ENCODE peak calls at places on chromosome 11, in eight cellular contexts. F, R, S, J, P, Y, K and C are unnamed samples.

GRCh38 chr11:128182844-128183243 is 404.5 kb downstream of the ETS1 start:
- DNase-seq in F (no peak), P (no peak), S (peak), J (no peak), K (no peak), Y (no peak), R (no peak), C (no peak)

GRCh38 chr11:111759778-111760407 is 6.3 kb downstream of the PPP2R1B start:
- DNase-seq in K (no peak), Y (no peak), S (no peak), R (no peak), J (no peak), F (no peak), P (no peak), C (no peak)

GRCh38 chr11:18710545-18710944 is 12.0 kb downstream of the TMEM86A start:
- DNase-seq in K (peak), R (no peak), P (no peak), J (no peak), Y (no peak), S (no peak), F (no peak), C (no peak)

GRCh38 chr11:78192911-78193341 is 4.2 kb downstream of the USP35 start:
- DNase-seq in J (no peak), Y (no peak), S (no peak), R (no peak), P (no peak), K (peak), F (no peak), C (no peak)

GRCh38 chr11:10117709-10118341 is 176.2 kb downstream of the SBF2 start:
- DNase-seq in J (peak), K (no peak), R (no peak), S (no peak), P (no peak), F (no peak), Y (no peak), C (no peak)

GRCh38 chr11:78289547-78290292 is 101.0 kb downstream of the USP35 start:
- DNase-seq in P (no peak), Y (no peak), S (no peak), R (no peak), K (no peak), F (no peak), J (no peak), C (no peak)

GRCh38 chr11:105244157-105244820 is 104.7 kb upstream of the CARD18 start:
- DNase-seq in R (no peak), Y (no peak), K (no peak), S (no peak), F (no peak), J (peak), P (no peak), C (peak)

GRCh38 chr11:68584097-68584496 is 100.2 kb upstream of the GAL start:
- DNase-seq in R (peak), F (no peak), P (peak), K (peak), S (peak), Y (peak), J (peak), C (peak)

GRCh38 chr11:15911377-15912044 is 444.8 kb downstream of the SOX6 start:
- DNase-seq in P (no peak), S (no peak), J (peak), R (peak), F (no peak), Y (no peak), K (no peak), C (no peak)

GRCh38 chr11:84498016-84498415 is 1129.1 kb downstream of the DLG2 start:
- DNase-seq in P (no peak), K (no peak), S (no peak), F (no peak), Y (no peak), R (no peak), J (no peak), C (no peak)

GRCh38 chr11:3803726-3804510 is 4.4 kb upstream of the PGAP2 start:
- DNase-seq in K (no peak), F (no peak), R (no peak), Y (no peak), S (no peak), J (peak), P (no peak), C (peak)

GRCh38 chr11:65502852-65503603 is 4.2 kb downstream of the MALAT1 start:
- DNase-seq in R (no peak), S (peak), F (no peak), Y (no peak), P (no peak), J (peak), K (no peak), C (no peak)

GRCh38 chr11:12190511-12190910 is 80.1 kb downstream of the MICAL2 start:
- DNase-seq in S (no peak), Y (no peak), J (no peak), R (no peak), K (no peak), P (no peak), F (no peak), C (no peak)

GRCh38 chr11:61023086-61024035 is 51.9 kb downstream of the CD6 start:
- DNase-seq in P (no peak), J (no peak), Y (peak), F (no peak), K (no peak), S (no peak), R (no peak), C (no peak)

GRCh38 chr11:117913736-117914397 is 15.3 kb downstream of the TMPRSS13 start:
- DNase-seq in J (no peak), S (no peak), K (no peak), Y (no peak), R (no peak), F (no peak), P (peak), C (no peak)

GRCh38 chr11:96715208-96715607 is 325.4 kb downstream of the JRKL start:
- DNase-seq in R (no peak), Y (no peak), S (no peak), K (no peak), F (no peak), P (no peak), J (no peak), C (no peak)

GRCh38 chr11:120715239-120715638 is 203.7 kb downstream of the GRIK4 start:
- DNase-seq in F (no peak), K (no peak), R (no peak), S (peak), Y (no peak), P (no peak), J (no peak), C (no peak)

GRCh38 chr11:13277719-13278619 is at the start of gene BMAL1:
- DNase-seq in R (peak), K (peak), F (no peak), S (no peak), J (no peak), Y (peak), P (peak), C (peak)

GRCh38 chr11:86458294-86459001 is 83.8 kb downstream of the CCDC81 start:
- DNase-seq in R (no peak), P (no peak), K (no peak), F (no peak), S (no peak), Y (no peak), J (no peak), C (no peak)

GRCh38 chr11:47000033-47000432 is 63.5 kb downstream of the CSTPP1 start:
- DNase-seq in Y (no peak), F (no peak), S (no peak), P (no peak), R (no peak), K (no peak), J (no peak), C (no peak)

DNA sequence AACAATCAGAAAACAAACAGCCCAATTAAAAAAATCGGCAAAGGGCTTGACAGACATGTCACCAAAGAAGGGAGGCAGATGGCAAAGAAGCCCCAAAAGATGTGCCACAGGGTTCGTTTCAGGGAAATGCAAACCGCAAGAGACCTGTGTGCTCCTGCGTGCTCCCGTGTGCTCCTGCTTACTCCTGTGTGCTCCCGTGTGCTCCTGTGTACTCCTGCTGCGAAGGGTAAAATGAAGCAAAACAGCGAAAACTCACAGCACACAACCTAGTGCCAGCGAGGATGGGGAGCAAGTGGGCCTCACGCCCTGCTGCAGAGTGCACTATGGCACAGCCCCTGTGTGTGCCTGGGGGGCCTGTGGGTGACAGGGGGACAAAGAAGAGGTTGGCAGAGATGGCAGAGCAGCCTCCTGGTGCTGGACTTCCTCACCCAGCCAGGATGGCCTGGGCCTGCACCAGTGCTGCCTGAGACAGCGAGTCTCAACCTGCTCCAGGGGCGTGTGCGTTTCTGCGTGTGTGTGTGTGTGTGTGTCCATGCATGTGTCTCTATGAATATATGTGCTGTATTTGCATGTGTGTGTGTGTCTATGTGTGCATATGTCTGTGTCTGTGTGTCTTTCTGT is 14.0 kb downstream of the ASCL2 start:
- DNase-seq in R (no peak), S (no peak), P (peak), K (peak), Y (no peak), J (no peak), F (no peak), C (no peak)
- TF ChIP-seq POLR2A in R (no peak), S (no peak), P (no peak), K (no peak), Y (no peak), J (no peak), F (no peak), C (no peak)

GRCh38 chr11:134273317-134273712 is 2.9 kb upstream of the GLB1L3 start:
- DNase-seq in P (no peak), R (no peak), Y (no peak), F (no peak), K (no peak), J (no peak), S (no peak), C (no peak)

GRCh38 chr11:134276396-134277175 is 407 bp downstream of the GLB1L3 start:
- DNase-seq in Y (no peak), K (no peak), R (no peak), S (no peak), P (peak), F (no peak), J (no peak), C (no peak)

GRCh38 chr11:134277176-134278001 is 1.2 kb downstream of the GLB1L3 start:
- DNase-seq in J (no peak), S (no peak), P (no peak), K (no peak), F (no peak), Y (no peak), R (no peak), C (no peak)

GRCh38 chr11:134275188-134275533 is 1.0 kb upstream of the GLB1L3 start:
- DNase-seq in S (no peak), K (no peak), J (no peak), F (no peak), P (no peak), Y (no peak), R (no peak), C (no peak)

DNA sequence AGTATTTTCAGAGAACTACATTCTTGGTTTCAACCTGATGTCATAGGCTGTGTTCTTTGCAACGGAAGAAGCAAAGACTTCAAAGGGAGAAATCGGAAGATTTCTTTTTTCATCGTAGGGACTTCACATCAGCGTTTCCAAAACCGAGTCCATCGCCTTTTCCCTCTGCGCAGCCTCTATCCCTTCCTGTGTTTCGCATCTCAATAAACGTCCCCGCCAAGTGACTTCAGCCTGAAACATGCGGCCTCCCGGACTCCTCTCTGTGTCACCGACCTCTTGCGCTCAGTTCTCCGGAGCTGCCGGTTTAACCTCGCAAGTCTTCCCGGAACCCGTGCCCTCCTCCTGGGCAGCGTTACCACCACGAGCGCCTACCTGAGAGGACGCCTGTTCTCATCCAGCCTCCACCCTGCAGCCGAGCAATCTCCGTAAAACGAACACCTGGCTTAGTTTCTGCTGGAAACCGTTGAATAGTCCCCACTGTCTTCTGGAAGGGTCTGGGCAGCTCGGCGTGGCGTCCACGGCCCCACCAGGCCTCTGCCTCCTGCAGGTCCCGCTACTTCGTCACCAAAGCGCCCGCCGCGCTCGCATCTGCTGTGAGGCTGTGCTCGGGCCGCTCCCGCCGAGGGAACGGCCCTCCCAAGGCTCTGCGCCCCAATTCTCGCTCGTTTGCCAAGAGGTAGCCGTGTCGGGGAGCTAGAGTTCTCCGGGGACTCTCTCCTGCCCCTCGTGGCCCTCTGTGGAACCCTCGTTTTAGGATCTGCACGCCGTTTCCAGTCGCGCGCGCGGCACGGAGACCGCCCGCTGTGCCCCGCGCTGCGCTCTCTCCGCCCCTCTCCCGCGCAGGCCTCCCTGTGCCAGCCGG is at the start of gene GLB1L3:
- DNase-seq in S (peak), K (peak), P (no peak), J (no peak), Y (peak), R (peak), F (no peak), C (no peak)
- TF ChIP-seq POLR2A in S (no peak), K (no peak), P (no peak), J (no peak), Y (no peak), R (no peak), F (no peak), C (no peak)

DNA sequence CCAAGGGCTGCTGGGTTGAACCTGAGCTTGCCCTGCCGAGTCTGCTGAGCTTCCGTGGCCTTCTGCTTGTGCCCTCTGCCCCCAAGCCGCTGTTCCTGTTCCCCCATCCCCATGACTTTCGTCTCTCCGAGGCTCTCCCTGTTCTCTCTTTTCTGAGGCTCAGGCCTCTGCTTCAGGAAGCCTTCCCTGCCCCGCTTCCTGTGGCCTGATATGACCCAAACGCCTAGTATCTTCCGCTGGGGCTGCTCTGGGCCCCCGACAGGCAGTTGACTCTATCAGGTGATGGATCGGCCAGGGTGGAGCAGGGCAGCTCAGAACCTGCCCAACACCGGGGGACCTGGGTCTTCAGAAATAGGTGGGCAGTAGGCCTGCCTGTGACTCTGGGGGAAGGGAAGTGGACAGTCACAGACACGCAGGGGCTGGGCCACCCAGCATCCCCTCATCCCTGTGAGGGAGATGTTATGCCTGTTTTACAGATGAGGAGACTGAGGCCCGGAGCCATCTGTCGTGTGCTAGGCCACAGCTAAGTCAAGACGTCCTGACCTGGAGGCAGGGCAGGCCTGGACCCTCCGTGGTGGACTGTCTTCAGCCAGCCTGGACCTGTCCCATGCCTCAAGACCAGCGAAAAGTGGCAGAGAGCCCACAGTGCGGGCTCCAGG is 16.3 kb downstream of the BAD start:
- DNase-seq in P (peak), S (peak), K (peak), R (no peak), F (no peak), J (no peak), Y (no peak), C (no peak)
- TF ChIP-seq POLR2A in P (no peak), S (no peak), K (no peak), R (no peak), F (no peak), J (no peak), Y (no peak), C (no peak)

GRCh38 chr11:59957094-59957493 is 6.7 kb upstream of the OOSP4A start:
- DNase-seq in R (no peak), J (no peak), F (no peak), S (no peak), K (no peak), P (no peak), Y (no peak), C (no peak)

GRCh38 chr11:59962103-59962474 is 1.7 kb upstream of the OOSP4A start:
- DNase-seq in S (no peak), K (no peak), F (no peak), R (no peak), J (no peak), Y (peak), P (no peak), C (no peak)

GRCh38 chr11:59963733-59964132 is at the start of gene OOSP4A:
- DNase-seq in F (no peak), J (no peak), K (no peak), S (no peak), R (no peak), Y (no peak), P (no peak), C (no peak)

GRCh38 chr11:59965424-59965823 is 1.6 kb downstream of the OOSP4A start:
- DNase-seq in J (no peak), R (no peak), F (no peak), S (no peak), Y (no peak), K (no peak), P (no peak), C (no peak)

GRCh38 chr11:59960502-59961381 is 3.1 kb upstream of the OOSP4A start:
- DNase-seq in P (no peak), S (peak), R (no peak), F (no peak), J (no peak), Y (peak), K (no peak), C (no peak)
- TF ChIP-seq POLR2A in P (no peak), S (no peak), R (no peak), F (no peak), J (no peak), Y (no peak), K (no peak), C (no peak)

GRCh38 chr11:67506426-67507032 is 1.4 kb upstream of the PITPNM1 start:
- DNase-seq in S (no peak), F (no peak), Y (peak), K (no peak), P (no peak), R (no peak), J (no peak), C (no peak)

GRCh38 chr11:67507242-67507890 is 596 bp downstream of the CDK2AP2 start:
- DNase-seq in R (peak), P (peak), F (no peak), Y (peak), J (peak), K (no peak), S (peak), C (no peak)

GRCh38 chr11:67507891-67508485 is at the start of gene CDK2AP2:
- DNase-seq in R (peak), P (peak), Y (peak), K (peak), S (peak), F (peak), J (peak), C (peak)

GRCh38 chr11:67510023-67510345 is 2.0 kb upstream of the CDK2AP2 start:
- DNase-seq in R (no peak), Y (no peak), F (no peak), J (peak), P (no peak), S (no peak), K (no peak), C (no peak)

DNA sequence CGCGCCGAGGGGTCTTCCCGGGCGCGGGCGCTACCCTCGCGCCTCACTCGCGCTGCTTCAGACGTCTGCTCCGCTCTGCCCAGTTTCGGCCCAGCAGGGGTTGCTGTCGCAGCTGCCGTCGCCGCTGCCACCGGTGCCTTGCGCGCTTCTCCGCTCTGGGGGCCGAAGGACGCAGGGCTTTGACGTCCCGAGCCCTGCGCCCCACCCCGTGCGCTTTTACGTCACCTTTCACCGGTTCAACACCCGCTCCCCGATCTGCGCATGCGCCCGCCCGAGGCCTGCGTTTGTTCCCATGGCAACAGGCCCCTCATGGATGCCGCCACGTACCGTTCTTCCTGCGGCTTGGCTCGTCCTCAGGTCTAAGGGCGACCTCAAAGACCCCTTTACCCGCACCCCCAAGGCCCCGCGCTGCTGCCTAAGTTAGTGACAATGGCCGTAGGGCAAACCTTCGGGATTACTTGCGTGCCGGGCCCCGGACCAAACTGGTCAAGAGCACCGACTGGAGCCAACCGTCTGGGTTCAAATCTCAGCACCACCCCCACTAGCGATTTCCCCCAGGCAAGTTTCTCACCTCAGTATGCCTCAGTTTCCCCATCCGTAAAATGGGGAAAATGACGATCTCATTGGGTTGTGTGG is 642 bp upstream of the CDK2AP2 start:
- DNase-seq in R (peak), F (peak), S (peak), K (peak), P (peak), Y (peak), J (peak), C (peak)
- TF ChIP-seq POLR2A in R (peak), F (no peak), S (peak), K (no peak), P (no peak), Y (peak), J (peak), C (peak)